ENCODE peak calls at places on chromosomes 2 and 18, in four cellular contexts. One of them, this sample, is unnamed.

GRCh38 chr2:234404957-234405356 is 91.9 kb downstream of the ARL4C start:
- DNase-seq in mammary epithelial cell: no peak
- DNase-seq in NCI-H446: no peak
- DNase-seq in GF-D8: no peak
- DNase-seq in this sample: no peak

GRCh38 chr2:224325941-224326340 is 76.0 kb downstream of the FAM124B start:
- DNase-seq in GF-D8: no peak
- DNase-seq in NCI-H446: no peak
- DNase-seq in mammary epithelial cell: no peak
- DNase-seq in this sample: no peak

GRCh38 chr2:44152865-44153264 is 15.8 kb upstream of the PPM1B start:
- DNase-seq in mammary epithelial cell: no peak
- DNase-seq in GF-D8: no peak
- DNase-seq in NCI-H446: no peak
- DNase-seq in this sample: no peak

GRCh38 chr2:120993661-120994060 is 258.0 kb downstream of the GLI2 start:
- DNase-seq in mammary epithelial cell: no peak
- DNase-seq in GF-D8: no peak
- DNase-seq in NCI-H446: no peak
- DNase-seq in this sample: no peak

GRCh38 chr2:120480903-120481445 is 135.0 kb downstream of the INHBB start:
- DNase-seq in GF-D8: no peak
- DNase-seq in NCI-H446: no peak
- DNase-seq in mammary epithelial cell: no peak
- DNase-seq in this sample: no peak

GRCh38 chr18:24446953-24447537 is 13.4 kb upstream of the HRH4 start:
- DNase-seq in NCI-H446: no peak
- DNase-seq in mammary epithelial cell: no peak
- DNase-seq in GF-D8: peak; percentile 45
- DNase-seq in this sample: no peak

GRCh38 chr2:171403181-171403580 is 30.6 kb downstream of the METTL8 start:
- DNase-seq in GF-D8: no peak
- DNase-seq in NCI-H446: no peak
- DNase-seq in mammary epithelial cell: peak; percentile 38
- DNase-seq in this sample: no peak

GRCh38 chr18:13273800-13274199 is 55.2 kb downstream of the LDLRAD4 start:
- DNase-seq in mammary epithelial cell: no peak
- DNase-seq in NCI-H446: no peak
- DNase-seq in GF-D8: no peak
- DNase-seq in this sample: no peak

GRCh38 chr2:30584116-30584515 is 137.1 kb downstream of the LCLAT1 start:
- DNase-seq in GF-D8: no peak
- DNase-seq in NCI-H446: no peak
- DNase-seq in mammary epithelial cell: no peak
- DNase-seq in this sample: no peak

GRCh38 chr2:33370886-33371285 is 105.6 kb upstream of the RASGRP3 start:
- DNase-seq in mammary epithelial cell: no peak
- DNase-seq in GF-D8: no peak
- DNase-seq in NCI-H446: no peak
- DNase-seq in this sample: no peak

This sample was measured in D721Med.